ENCODE peak calls at places on chromosome 6, in five cellular contexts. One of them, this sample, is unnamed.

GRCh38 chr6:134686071-134686470 is 263.8 kb downstream of the ALDH8A1 start:
- DNase-seq in NB4: no peak
- DNase-seq in AG04449: no peak
- DNase-seq in cardiac muscle cell: no peak
- DNase-seq in sigmoid colon: no peak
- DNase-seq in this sample: no peak

GRCh38 chr6:20319520-20320357 is 81.9 kb upstream of the E2F3 start:
- DNase-seq in NB4: peak
- DNase-seq in AG04449: no peak
- DNase-seq in cardiac muscle cell: no peak
- DNase-seq in sigmoid colon: no peak
- DNase-seq in this sample: no peak

GRCh38 chr6:14922306-14922705 is 323.6 kb upstream of the JARID2 start:
- DNase-seq in NB4: peak
- DNase-seq in AG04449: no peak
- DNase-seq in cardiac muscle cell: no peak
- DNase-seq in sigmoid colon: peak
- DNase-seq in this sample: no peak

GRCh38 chr6:88614306-88614877 is 349.0 kb downstream of the RNGTT start:
- DNase-seq in NB4: no peak
- DNase-seq in AG04449: no peak
- DNase-seq in cardiac muscle cell: no peak
- DNase-seq in sigmoid colon: no peak
- DNase-seq in this sample: no peak

GRCh38 chr6:111985202-111985731 is 68.6 kb upstream of the CCN6 start:
- DNase-seq in NB4: no peak
- DNase-seq in AG04449: peak
- DNase-seq in cardiac muscle cell: no peak
- DNase-seq in sigmoid colon: no peak
- DNase-seq in this sample: peak

GRCh38 chr6:122406187-122406586 is 6.7 kb downstream of the HSF2 start:
- DNase-seq in NB4: no peak
- DNase-seq in AG04449: no peak
- DNase-seq in cardiac muscle cell: no peak
- DNase-seq in sigmoid colon: no peak
- DNase-seq in this sample: no peak

GRCh38 chr6:33699131-33699530 is 12.4 kb downstream of the UQCC2 start:
- DNase-seq in NB4: no peak
- DNase-seq in AG04449: no peak
- DNase-seq in cardiac muscle cell: no peak
- DNase-seq in sigmoid colon: no peak
- DNase-seq in this sample: no peak

GRCh38 chr6:163579111-163579879 is 164.8 kb downstream of the QKI start:
- DNase-seq in NB4: no peak
- DNase-seq in AG04449: no peak
- DNase-seq in cardiac muscle cell: peak
- DNase-seq in sigmoid colon: no peak
- DNase-seq in this sample: no peak

GRCh38 chr6:113876654-113877053 is 19.5 kb downstream of the MARCKS start:
- DNase-seq in NB4: no peak
- DNase-seq in AG04449: no peak
- DNase-seq in cardiac muscle cell: no peak
- DNase-seq in sigmoid colon: no peak
- DNase-seq in this sample: no peak

GRCh38 chr6:15498640-15499039 is 164.2 kb downstream of the DTNBP1 start:
- DNase-seq in NB4: no peak
- DNase-seq in AG04449: no peak
- DNase-seq in cardiac muscle cell: no peak
- DNase-seq in sigmoid colon: no peak
- DNase-seq in this sample: no peak

GRCh38 chr6:136990754-136991153 is 54.0 kb downstream of the IL20RA start:
- DNase-seq in NB4: no peak
- DNase-seq in AG04449: no peak
- DNase-seq in cardiac muscle cell: no peak
- DNase-seq in sigmoid colon: no peak
- DNase-seq in this sample: peak

GRCh38 chr6:169619650-169620049 is 82.2 kb downstream of the WDR27 start:
- DNase-seq in NB4: no peak
- DNase-seq in AG04449: no peak
- DNase-seq in cardiac muscle cell: no peak
- DNase-seq in sigmoid colon: no peak
- DNase-seq in this sample: no peak

GRCh38 chr6:122005661-122006060 is 393.8 kb upstream of the HSF2 start:
- DNase-seq in NB4: no peak
- DNase-seq in AG04449: no peak
- DNase-seq in cardiac muscle cell: no peak
- DNase-seq in sigmoid colon: no peak
- DNase-seq in this sample: no peak

DNA sequence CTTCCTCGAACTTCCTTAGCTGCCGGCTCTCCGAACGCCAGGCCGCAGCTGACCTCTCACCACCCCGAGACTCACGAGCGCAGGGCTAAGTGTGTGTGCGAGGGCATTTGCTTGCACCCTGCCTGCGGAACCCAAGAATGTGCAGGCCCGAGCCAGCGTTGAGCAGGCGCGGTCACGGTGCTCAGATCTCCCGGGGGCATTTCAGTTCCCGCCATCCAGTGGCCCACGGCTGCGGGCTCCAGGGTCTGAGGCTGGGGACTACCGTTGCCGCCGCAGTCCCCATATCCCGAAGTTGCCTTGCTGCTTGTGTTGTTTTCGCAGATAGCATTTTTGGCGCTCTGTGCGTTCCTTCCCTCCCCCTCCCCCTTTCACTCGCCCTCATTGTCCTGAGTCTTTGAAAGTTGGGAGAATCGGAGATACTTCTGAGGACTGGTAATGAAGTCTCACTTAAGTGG is 1.7 kb downstream of the NR2E1 start:
- DNase-seq in NB4: no peak
- DNase-seq in AG04449: no peak
- DNase-seq in cardiac muscle cell: no peak
- DNase-seq in sigmoid colon: no peak
- DNase-seq in this sample: no peak
- H3K4me3 ChIP-seq in NB4: no peak
- H3K4me3 ChIP-seq in AG04449: no peak
- H3K4me3 ChIP-seq in cardiac muscle cell: no peak
- H3K4me3 ChIP-seq in sigmoid colon: no peak
- H3K4me3 ChIP-seq in this sample: no peak

GRCh38 chr6:91173651-91174050 is 586.8 kb upstream of the MAP3K7 start:
- DNase-seq in NB4: no peak
- DNase-seq in AG04449: no peak
- DNase-seq in cardiac muscle cell: no peak
- DNase-seq in sigmoid colon: no peak
- DNase-seq in this sample: no peak

GRCh38 chr6:91166271-91166670 is 579.4 kb upstream of the MAP3K7 start:
- DNase-seq in NB4: no peak
- DNase-seq in AG04449: no peak
- DNase-seq in cardiac muscle cell: no peak
- DNase-seq in sigmoid colon: no peak
- DNase-seq in this sample: no peak

GRCh38 chr6:91164105-91164504 is 577.2 kb upstream of the MAP3K7 start:
- DNase-seq in NB4: no peak
- DNase-seq in AG04449: no peak
- DNase-seq in cardiac muscle cell: no peak
- DNase-seq in sigmoid colon: no peak
- DNase-seq in this sample: no peak

DNA sequence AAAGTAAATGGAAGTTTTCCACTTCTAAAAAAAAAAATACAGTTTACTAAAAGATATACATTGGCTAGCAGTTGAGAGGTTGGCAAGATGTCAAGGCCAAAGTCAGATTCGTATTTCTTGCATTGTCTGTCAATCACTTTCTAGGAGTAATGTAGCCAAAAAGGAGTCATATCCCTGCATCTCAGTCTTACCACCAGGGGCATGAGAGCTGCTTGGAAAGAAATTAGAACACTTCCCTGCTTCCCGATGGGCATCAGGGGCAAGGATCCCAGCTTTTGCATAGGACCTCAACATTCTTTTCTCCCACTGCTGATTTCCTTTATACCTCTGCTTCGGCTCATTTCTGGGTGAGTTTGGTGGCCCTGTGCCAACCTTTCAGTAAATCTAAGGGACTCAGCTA is 581.0 kb upstream of the MAP3K7 start:
- DNase-seq in NB4: no peak
- DNase-seq in AG04449: no peak
- DNase-seq in cardiac muscle cell: no peak
- DNase-seq in sigmoid colon: no peak
- DNase-seq in this sample: no peak
- TF ChIP-seq CTCF in NB4: no peak
- TF ChIP-seq CTCF in AG04449: no peak
- TF ChIP-seq CTCF in cardiac muscle cell: peak
- TF ChIP-seq CTCF in sigmoid colon: no peak
- TF ChIP-seq CTCF in this sample: peak

DNA sequence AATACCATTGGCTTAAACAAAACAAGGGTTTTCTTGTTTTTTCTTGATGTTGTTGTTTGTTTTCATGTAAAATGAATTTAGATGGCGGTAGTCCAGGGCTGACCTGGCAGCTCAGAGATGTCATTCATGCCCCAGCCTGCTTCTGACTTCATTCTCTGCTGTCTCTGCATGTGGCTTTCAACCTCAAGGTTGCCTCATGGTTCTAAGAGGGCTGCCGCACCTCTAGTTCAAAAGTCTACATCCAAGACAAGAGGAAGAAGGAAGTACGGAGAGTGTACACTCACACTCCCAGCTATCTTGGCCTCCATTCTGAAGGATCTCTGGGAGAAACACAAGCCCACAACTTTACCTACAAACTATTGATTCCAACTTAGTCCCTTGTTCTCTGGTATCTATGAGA is 1.2 kb upstream of the BTN3A3 start:
- DNase-seq in NB4: peak
- DNase-seq in AG04449: no peak
- DNase-seq in cardiac muscle cell: no peak
- DNase-seq in sigmoid colon: no peak
- DNase-seq in this sample: no peak
- H3K4me3 ChIP-seq in NB4: no peak
- H3K4me3 ChIP-seq in AG04449: no peak
- H3K4me3 ChIP-seq in cardiac muscle cell: no peak
- H3K4me3 ChIP-seq in sigmoid colon: no peak
- H3K4me3 ChIP-seq in this sample: no peak

GRCh38 chr6:17835784-17836183 is 129.1 kb upstream of the NUP153 start:
- DNase-seq in NB4: no peak
- DNase-seq in AG04449: no peak
- DNase-seq in cardiac muscle cell: peak
- DNase-seq in sigmoid colon: no peak
- DNase-seq in this sample: no peak
- TF ChIP-seq CTCF in NB4: no peak
- TF ChIP-seq CTCF in AG04449: no peak
- TF ChIP-seq CTCF in cardiac muscle cell: no peak
- TF ChIP-seq CTCF in sigmoid colon: no peak
- TF ChIP-seq CTCF in this sample: no peak

DNA sequence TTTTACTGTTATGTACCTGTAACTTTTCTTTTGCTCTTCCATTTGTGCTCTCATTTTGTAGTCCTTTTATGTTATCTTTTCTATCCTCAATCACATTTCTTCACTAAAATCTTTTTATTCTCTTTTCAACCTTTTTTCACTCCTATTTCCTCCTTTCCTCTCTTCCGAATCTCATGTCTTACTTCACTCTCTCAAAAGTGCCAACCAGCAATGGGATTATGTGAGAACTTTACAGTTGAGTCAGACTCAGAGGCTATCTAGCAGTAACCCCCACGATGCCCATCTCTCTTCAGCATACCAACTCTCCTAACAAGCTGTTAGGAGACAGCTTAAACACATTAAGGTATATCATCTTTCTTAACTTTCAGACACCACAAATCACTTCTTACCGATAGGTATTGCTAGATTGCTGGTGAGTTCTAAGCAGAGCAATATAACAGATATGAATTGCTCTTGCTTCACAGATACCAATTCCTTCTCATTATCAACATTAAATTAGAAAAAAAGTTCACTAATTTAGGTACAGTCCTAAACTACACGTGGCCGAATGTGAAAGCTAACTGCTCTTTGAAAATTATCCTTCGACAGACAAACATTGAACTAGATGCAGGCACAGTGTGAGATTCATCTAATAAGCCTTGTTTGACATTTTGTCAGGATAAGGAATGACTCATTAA is 1.4 kb downstream of the FAM184A start:
- DNase-seq in NB4: no peak
- DNase-seq in AG04449: no peak
- DNase-seq in cardiac muscle cell: no peak
- DNase-seq in sigmoid colon: no peak
- DNase-seq in this sample: no peak
- H3K4me3 ChIP-seq in NB4: no peak
- H3K4me3 ChIP-seq in AG04449: no peak
- H3K4me3 ChIP-seq in cardiac muscle cell: no peak
- H3K4me3 ChIP-seq in sigmoid colon: peak
- H3K4me3 ChIP-seq in this sample: no peak

This sample was measured in astrocyte of the cerebellum.